ENCODE peak calls at places on chromosomes 5 and 9, in four cellular contexts. One of them, this sample, is unnamed.
A peak's percentile ranks its signal among the peaks of the same experiment; 100 is the strongest.

GRCh38 chr5:169146158-169146557 is 154.8 kb downstream of the SLIT3 start:
- DNase-seq in mesendoderm: no peak
- DNase-seq in IMR-90: no peak
- DNase-seq in H9: no peak
- DNase-seq in this sample: no peak

GRCh38 chr5:98935206-98935605 is 6.4 kb upstream of the CHD1 start:
- DNase-seq in mesendoderm: no peak
- DNase-seq in IMR-90: no peak
- DNase-seq in H9: no peak
- DNase-seq in this sample: no peak

GRCh38 chr5:52943285-52943684 is 45.9 kb upstream of the ITGA2 start:
- DNase-seq in mesendoderm: no peak
- DNase-seq in IMR-90: no peak
- DNase-seq in H9: no peak
- DNase-seq in this sample: no peak

GRCh38 chr5:68464424-68464823 is 248.9 kb downstream of the PIK3R1 start:
- DNase-seq in mesendoderm: no peak
- DNase-seq in IMR-90: peak; percentile 36
- DNase-seq in H9: no peak
- DNase-seq in this sample: no peak

GRCh38 chr9:8346291-8346690 is 546.7 kb upstream of the DMAC1 start:
- DNase-seq in mesendoderm: no peak
- DNase-seq in IMR-90: peak; percentile 2
- DNase-seq in H9: no peak
- DNase-seq in this sample: no peak

GRCh38 chr5:107966216-107966615 is 295.5 kb upstream of the EFNA5 start:
- DNase-seq in mesendoderm: peak; percentile 69
- DNase-seq in IMR-90: peak; percentile 17
- DNase-seq in H9: no peak
- DNase-seq in this sample: no peak

GRCh38 chr5:98096155-98096554 is 677.3 kb upstream of the RGMB start:
- DNase-seq in mesendoderm: peak; percentile 9
- DNase-seq in IMR-90: peak; percentile 92
- DNase-seq in H9: no peak
- DNase-seq in this sample: no peak

GRCh38 chr9:118038713-118039112 is 334.5 kb downstream of the TLR4 start:
- DNase-seq in mesendoderm: peak; percentile 45
- DNase-seq in IMR-90: no peak
- DNase-seq in H9: no peak
- DNase-seq in this sample: no peak

GRCh38 chr5:109900911-109901627 is 211.3 kb downstream of the MAN2A1 start:
- DNase-seq in mesendoderm: no peak
- DNase-seq in IMR-90: no peak
- DNase-seq in H9: no peak
- DNase-seq in this sample: no peak

GRCh38 chr5:2754621-2755370 is 3.3 kb upstream of the IRX2 start:
- DNase-seq in mesendoderm: peak; percentile 47
- DNase-seq in IMR-90: no peak
- DNase-seq in H9: no peak
- DNase-seq in this sample: no peak

GRCh38 chr9:111362526-111362925 is 32.5 kb upstream of the OR2K2 start:
- DNase-seq in mesendoderm: no peak
- DNase-seq in IMR-90: no peak
- DNase-seq in H9: no peak
- DNase-seq in this sample: no peak

GRCh38 chr5:179820483-179821297 is at the start of gene SQSTM1:
- DNase-seq in mesendoderm: peak; percentile 79
- DNase-seq in IMR-90: peak; percentile 74
- DNase-seq in H9: peak; percentile 73
- DNase-seq in this sample: peak; percentile 81

GRCh38 chr5:39517800-39518199 is 93.0 kb upstream of the DAB2 start:
- DNase-seq in mesendoderm: peak; percentile 59
- DNase-seq in IMR-90: peak; percentile 92
- DNase-seq in H9: no peak
- DNase-seq in this sample: no peak

GRCh38 chr5:127960126-127960744 is 123.3 kb upstream of the SLC12A2 start:
- DNase-seq in mesendoderm: no peak
- DNase-seq in IMR-90: peak; percentile 16
- DNase-seq in H9: no peak
- DNase-seq in this sample: no peak

GRCh38 chr9:73595036-73595545 is 443.4 kb downstream of the ANXA1 start:
- DNase-seq in mesendoderm: no peak
- DNase-seq in IMR-90: no peak
- DNase-seq in H9: no peak
- DNase-seq in this sample: no peak

GRCh38 chr5:76982450-76982849 is 29.6 kb downstream of the CRHBP start:
- DNase-seq in mesendoderm: no peak
- DNase-seq in IMR-90: no peak
- DNase-seq in H9: no peak
- DNase-seq in this sample: no peak

GRCh38 chr5:157046041-157046440 is 12.9 kb downstream of the HAVCR1 start:
- DNase-seq in mesendoderm: peak; percentile 70
- DNase-seq in IMR-90: no peak
- DNase-seq in H9: no peak
- DNase-seq in this sample: no peak

GRCh38 chr9:125444166-125444565 is 182.5 kb downstream of the GAPVD1 start:
- DNase-seq in mesendoderm: no peak
- DNase-seq in IMR-90: no peak
- DNase-seq in H9: no peak
- DNase-seq in this sample: no peak

GRCh38 chr5:141816598-141817399 is 61.4 kb downstream of the PCDH1 start:
- DNase-seq in mesendoderm: peak; percentile 96
- DNase-seq in IMR-90: no peak
- DNase-seq in H9: peak; percentile 95
- DNase-seq in this sample: peak; percentile 78
- H2AK5ac ChIP-seq in mesendoderm: no peak overlapping the region
- H2AK5ac ChIP-seq in IMR-90: no peak overlapping the region
- H2AK5ac ChIP-seq in H9: no peak overlapping the region
- H2AK5ac ChIP-seq in this sample: no peak overlapping the region

DNA sequence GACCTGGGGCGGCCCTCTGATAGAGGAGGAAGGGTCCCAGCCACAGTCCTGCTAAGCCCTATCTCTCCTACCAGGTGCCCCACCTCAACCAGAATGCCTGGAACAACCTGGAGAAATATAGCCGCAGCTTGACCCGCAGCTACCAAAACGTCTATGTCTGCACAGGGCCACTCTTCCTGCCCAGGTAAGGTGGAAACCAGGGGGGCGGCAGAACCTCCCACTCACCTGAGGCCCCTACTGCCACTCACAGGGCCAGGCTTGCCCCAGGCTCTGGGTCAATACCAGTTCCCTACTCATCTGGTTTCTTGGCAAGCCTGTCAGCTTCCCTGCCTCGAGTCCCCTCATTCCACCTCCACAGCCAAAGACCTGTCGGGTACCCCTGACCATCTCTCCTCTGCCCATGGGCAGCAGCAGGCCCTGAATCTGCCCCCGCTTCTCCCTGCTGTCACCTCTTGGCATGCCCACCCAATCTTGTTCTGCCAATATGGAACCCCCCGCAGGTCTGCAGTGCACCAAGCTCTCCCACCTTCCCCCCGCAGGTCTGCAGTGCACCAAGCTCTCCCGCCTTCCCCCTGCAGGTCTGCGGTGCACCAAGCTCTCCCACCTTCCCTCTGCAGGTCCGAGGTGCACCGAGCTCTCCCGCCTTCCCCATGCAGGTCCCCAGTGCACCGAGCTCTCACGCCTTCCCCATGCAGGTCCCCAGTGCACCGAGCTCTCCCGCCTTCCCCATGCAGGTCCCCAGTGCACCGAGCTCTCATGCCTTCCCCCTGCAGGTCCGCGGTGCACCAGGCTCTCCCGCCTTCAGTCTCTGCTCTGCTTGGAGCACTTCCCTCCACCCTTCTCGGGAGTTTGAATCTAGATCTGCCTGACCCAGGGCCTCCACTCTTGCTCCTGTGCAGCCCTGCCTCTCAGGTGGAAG is 2.6 kb downstream of the ENDOG start:
- DNase-seq in mesendoderm: no peak
- DNase-seq in IMR-90: no peak
- DNase-seq in H9: no peak
- DNase-seq in this sample: no peak
- H4K8ac ChIP-seq in mesendoderm: no peak overlapping the region
- H4K8ac ChIP-seq in IMR-90: no peak overlapping the region
- H4K8ac ChIP-seq in H9: no peak overlapping the region
- H4K8ac ChIP-seq in this sample: no peak overlapping the region

DNA sequence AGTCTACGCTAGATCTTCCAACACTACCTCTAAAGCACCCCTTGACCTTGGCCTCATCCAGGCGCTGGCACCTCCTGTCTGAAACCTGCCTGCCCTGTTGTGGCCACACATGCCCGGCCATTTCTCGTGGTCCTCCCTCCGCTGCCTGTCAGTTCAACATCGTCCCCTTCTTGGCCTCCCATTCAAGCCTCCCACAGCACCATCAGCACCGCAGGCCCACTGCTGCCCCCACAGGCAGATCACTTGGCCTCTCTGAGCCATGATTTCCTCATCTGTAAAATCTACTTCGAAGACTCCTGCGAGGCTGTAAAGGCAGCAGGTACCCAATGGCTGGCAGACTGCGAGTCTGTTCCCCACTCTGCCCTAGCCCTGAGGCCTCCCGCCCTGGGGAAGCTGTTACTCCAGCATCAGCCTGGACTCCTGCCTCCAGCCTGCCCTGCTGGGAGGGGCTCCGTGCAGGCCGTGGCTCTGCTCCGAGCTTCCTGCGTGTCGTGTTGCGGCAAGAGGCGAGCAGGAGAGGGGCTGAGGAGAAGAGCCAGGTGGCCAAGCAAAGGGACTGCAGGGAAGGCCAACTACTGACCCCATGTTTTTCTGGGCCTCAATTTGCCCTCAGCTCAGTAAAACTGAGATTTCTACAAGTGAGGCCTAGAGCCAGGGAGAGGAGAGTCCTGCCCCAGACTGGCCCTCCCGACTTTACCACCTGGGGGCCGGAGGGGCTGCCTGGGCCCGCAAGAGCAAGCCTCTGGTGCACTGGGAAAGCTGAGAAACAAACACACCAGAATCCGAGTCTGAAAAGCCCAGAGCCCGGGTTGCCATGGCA is 70.5 kb upstream of the LRRTM2 start:
- DNase-seq in mesendoderm: peak; percentile 51
- DNase-seq in IMR-90: no peak
- DNase-seq in H9: peak; percentile 62
- DNase-seq in this sample: peak; percentile 88
- H2AK5ac ChIP-seq in mesendoderm: no peak overlapping the region
- H2AK5ac ChIP-seq in IMR-90: no peak overlapping the region
- H2AK5ac ChIP-seq in H9: no peak overlapping the region
- H2AK5ac ChIP-seq in this sample: peak overlapping the region; percentile 59

DNA sequence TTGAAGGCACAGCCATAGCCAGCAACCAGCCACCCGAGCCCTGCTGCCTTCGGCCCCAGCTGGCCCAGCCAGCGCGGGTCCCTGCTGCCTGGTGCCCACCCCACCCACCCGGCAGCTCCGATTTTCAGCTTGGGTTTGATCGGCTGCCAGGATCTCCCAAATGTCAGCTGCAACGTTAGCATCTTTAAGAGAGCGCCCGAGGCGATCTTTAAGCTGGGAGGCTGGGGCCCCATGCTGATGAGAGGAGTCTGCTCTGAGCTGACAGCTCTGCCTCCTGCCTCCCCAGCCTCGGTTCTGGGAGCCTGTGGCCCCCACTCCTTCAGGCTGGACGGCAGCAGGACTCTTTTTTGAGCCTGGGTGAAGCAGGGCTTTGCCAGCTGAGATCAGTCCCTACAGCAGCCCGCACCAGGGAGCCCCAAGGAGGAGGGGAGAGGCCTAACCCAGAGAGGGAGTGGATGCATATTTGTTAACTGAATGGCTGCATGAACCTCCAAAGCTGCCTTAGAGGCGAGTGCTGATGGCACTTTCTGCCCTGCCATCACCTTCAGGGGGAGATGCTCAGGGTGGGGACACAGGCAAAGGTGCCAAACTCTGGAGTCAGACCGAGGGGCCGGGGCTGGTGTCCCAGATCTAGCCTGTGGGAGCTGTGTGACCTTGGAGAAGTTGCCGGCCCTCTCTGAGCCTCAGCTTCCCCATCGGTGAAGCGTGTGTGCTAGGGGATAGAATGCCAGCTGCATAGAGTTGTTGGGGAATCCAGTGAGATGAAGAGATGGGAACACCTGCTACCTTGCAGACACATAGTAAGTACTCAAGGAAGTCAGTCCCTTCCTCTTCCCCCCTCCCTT is 165.5 kb downstream of the C9orf50 start:
- DNase-seq in mesendoderm: no peak
- DNase-seq in IMR-90: no peak
- DNase-seq in H9: no peak
- DNase-seq in this sample: no peak
- H4K8ac ChIP-seq in mesendoderm: no peak overlapping the region
- H4K8ac ChIP-seq in IMR-90: no peak overlapping the region
- H4K8ac ChIP-seq in H9: no peak overlapping the region
- H4K8ac ChIP-seq in this sample: no peak overlapping the region

DNA sequence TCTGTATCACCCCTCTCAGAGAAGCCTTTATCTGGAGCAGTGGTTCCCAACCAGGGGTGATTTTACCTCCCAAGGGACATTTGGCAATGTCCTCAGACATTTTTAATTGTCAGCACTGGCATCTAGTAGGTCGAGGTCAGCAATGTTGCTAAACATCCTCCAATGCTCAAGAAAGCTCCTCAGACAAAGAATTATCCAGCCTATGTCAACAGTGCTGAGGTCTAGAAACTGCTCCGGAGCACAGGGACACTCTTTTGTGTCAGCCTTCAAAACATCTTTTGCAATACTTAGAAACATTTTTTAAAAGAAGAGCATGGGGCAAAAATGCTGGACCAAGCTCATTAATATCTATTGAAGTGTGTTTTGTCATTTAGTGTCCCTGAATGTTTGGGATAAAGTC is 193.8 kb downstream of the CD180 start:
- DNase-seq in mesendoderm: no peak
- DNase-seq in IMR-90: no peak
- DNase-seq in H9: no peak
- DNase-seq in this sample: no peak
- H2AK5ac ChIP-seq in mesendoderm: no peak overlapping the region
- H2AK5ac ChIP-seq in IMR-90: no peak overlapping the region
- H2AK5ac ChIP-seq in H9: no peak overlapping the region
- H2AK5ac ChIP-seq in this sample: no peak overlapping the region

GRCh38 chr5:135978212-135978631 is 23.4 kb upstream of the LECT2 start:
- DNase-seq in mesendoderm: peak; percentile 87
- DNase-seq in IMR-90: no peak
- DNase-seq in H9: no peak
- DNase-seq in this sample: no peak
- H4K8ac ChIP-seq in mesendoderm: no peak overlapping the region
- H4K8ac ChIP-seq in IMR-90: no peak overlapping the region
- H4K8ac ChIP-seq in H9: no peak overlapping the region
- H4K8ac ChIP-seq in this sample: no peak overlapping the region

DNA sequence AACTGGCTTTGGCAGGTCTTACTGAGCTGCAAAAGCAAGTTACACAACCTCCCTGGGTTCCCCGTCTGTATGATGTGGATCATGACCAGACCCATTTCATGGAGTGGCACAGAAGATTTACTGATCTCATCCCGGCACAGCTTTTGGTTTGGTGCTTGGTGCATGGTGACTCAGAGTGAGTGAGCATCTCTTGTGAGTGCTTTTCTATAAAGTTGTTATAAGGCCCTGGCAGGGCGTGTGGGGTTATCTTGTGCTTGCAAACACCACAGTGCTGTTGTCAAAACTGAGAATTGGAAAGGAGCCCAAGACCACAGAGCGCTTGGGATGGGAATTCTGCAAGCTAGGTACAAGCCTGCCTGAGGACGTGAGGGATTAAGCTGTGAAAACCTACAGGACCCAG is 425.2 kb downstream of the GADD45G start:
- DNase-seq in mesendoderm: no peak
- DNase-seq in IMR-90: no peak
- DNase-seq in H9: no peak
- DNase-seq in this sample: no peak
- H2AK5ac ChIP-seq in mesendoderm: no peak overlapping the region
- H2AK5ac ChIP-seq in IMR-90: no peak overlapping the region
- H2AK5ac ChIP-seq in H9: no peak overlapping the region
- H2AK5ac ChIP-seq in this sample: no peak overlapping the region

GRCh38 chr9:134390537-134390936 is 64.3 kb downstream of the RXRA start:
- DNase-seq in mesendoderm: no peak
- DNase-seq in IMR-90: no peak
- DNase-seq in H9: no peak
- DNase-seq in this sample: no peak
- H4K8ac ChIP-seq in mesendoderm: no peak overlapping the region
- H4K8ac ChIP-seq in IMR-90: no peak overlapping the region
- H4K8ac ChIP-seq in H9: no peak overlapping the region
- H4K8ac ChIP-seq in this sample: peak overlapping the region; percentile 32

This sample was measured in neuronal stem cell.